ENCODE peak calls at places on chromosomes 6 and 20, in nine cellular contexts. One of them, this sample, is unnamed.
A peak's percentile ranks its signal among the peaks of the same experiment; 100 is the strongest.

GRCh38 chr6:145214570-145214969 is 520.8 kb downstream of the EPM2A start:
- DNase-seq in body of pancreas: no peak
- DNase-seq in breast epithelium: no peak
- DNase-seq in stomach: no peak
- DNase-seq in sigmoid colon: no peak
- DNase-seq in heart left ventricle: no peak
- DNase-seq in thyroid gland: no peak
- DNase-seq in Peyer's patch: no peak
- DNase-seq in HCT116: peak; percentile 36
- DNase-seq in this sample: no peak

GRCh38 chr6:158387036-158387435 is 74.8 kb downstream of the TULP4 start:
- DNase-seq in sigmoid colon: no peak
- DNase-seq in Peyer's patch: no peak
- DNase-seq in thyroid gland: no peak
- DNase-seq in breast epithelium: no peak
- DNase-seq in heart left ventricle: no peak
- DNase-seq in stomach: no peak
- DNase-seq in HCT116: peak; percentile 4
- DNase-seq in body of pancreas: no peak
- DNase-seq in this sample: no peak

GRCh38 chr6:28167926-28168325 is 26.2 kb downstream of the ZKSCAN8 start:
- DNase-seq in heart left ventricle: no peak
- DNase-seq in HCT116: no peak
- DNase-seq in breast epithelium: no peak
- DNase-seq in body of pancreas: no peak
- DNase-seq in Peyer's patch: no peak
- DNase-seq in sigmoid colon: no peak
- DNase-seq in thyroid gland: no peak
- DNase-seq in stomach: no peak
- DNase-seq in this sample: no peak

GRCh38 chr6:5782783-5783567 is 223.8 kb downstream of the NRN1 start:
- DNase-seq in breast epithelium: no peak
- DNase-seq in heart left ventricle: peak; percentile 82
- DNase-seq in Peyer's patch: no peak
- DNase-seq in HCT116: no peak
- DNase-seq in body of pancreas: peak; percentile 32
- DNase-seq in thyroid gland: no peak
- DNase-seq in stomach: peak; percentile 49
- DNase-seq in sigmoid colon: no peak
- DNase-seq in this sample: no peak

GRCh38 chr6:112233864-112234263 is 20.5 kb downstream of the LAMA4 start:
- DNase-seq in thyroid gland: no peak
- DNase-seq in heart left ventricle: peak; percentile 47
- DNase-seq in body of pancreas: no peak
- DNase-seq in Peyer's patch: no peak
- DNase-seq in stomach: no peak
- DNase-seq in sigmoid colon: peak; percentile 73
- DNase-seq in HCT116: no peak
- DNase-seq in breast epithelium: no peak
- DNase-seq in this sample: no peak

GRCh38 chr20:60306105-60306504 is 347.9 kb downstream of the CDH26 start:
- DNase-seq in Peyer's patch: no peak
- DNase-seq in stomach: no peak
- DNase-seq in breast epithelium: no peak
- DNase-seq in sigmoid colon: no peak
- DNase-seq in body of pancreas: no peak
- DNase-seq in HCT116: no peak
- DNase-seq in heart left ventricle: no peak
- DNase-seq in thyroid gland: no peak
- DNase-seq in this sample: no peak

GRCh38 chr6:78917788-78918187 is 50.4 kb downstream of the IRAK1BP1 start:
- DNase-seq in heart left ventricle: no peak
- DNase-seq in body of pancreas: no peak
- DNase-seq in HCT116: no peak
- DNase-seq in Peyer's patch: no peak
- DNase-seq in sigmoid colon: no peak
- DNase-seq in stomach: no peak
- DNase-seq in breast epithelium: no peak
- DNase-seq in thyroid gland: no peak
- DNase-seq in this sample: no peak

GRCh38 chr6:137743493-137743892 is 123.6 kb upstream of the TNFAIP3 start:
- DNase-seq in thyroid gland: no peak
- DNase-seq in stomach: no peak
- DNase-seq in sigmoid colon: no peak
- DNase-seq in Peyer's patch: no peak
- DNase-seq in heart left ventricle: no peak
- DNase-seq in body of pancreas: no peak
- DNase-seq in breast epithelium: no peak
- DNase-seq in HCT116: peak; percentile 13
- DNase-seq in this sample: no peak

GRCh38 chr6:158283304-158284005 is 28.8 kb upstream of the TULP4 start:
- DNase-seq in body of pancreas: no peak
- DNase-seq in thyroid gland: peak; percentile 27
- DNase-seq in Peyer's patch: no peak
- DNase-seq in heart left ventricle: peak; percentile 37
- DNase-seq in stomach: no peak
- DNase-seq in breast epithelium: no peak
- DNase-seq in sigmoid colon: no peak
- DNase-seq in HCT116: no peak
- DNase-seq in this sample: no peak

GRCh38 chr20:13865825-13866351 is 81.1 kb downstream of the NDUFAF5 start:
- DNase-seq in body of pancreas: no peak
- DNase-seq in Peyer's patch: no peak
- DNase-seq in breast epithelium: no peak
- DNase-seq in heart left ventricle: no peak
- DNase-seq in sigmoid colon: no peak
- DNase-seq in HCT116: no peak
- DNase-seq in stomach: no peak
- DNase-seq in thyroid gland: no peak
- DNase-seq in this sample: no peak

GRCh38 chr20:7859371-7859802 is 80.9 kb downstream of the HAO1 start:
- DNase-seq in thyroid gland: peak; percentile 27
- DNase-seq in sigmoid colon: no peak
- DNase-seq in heart left ventricle: no peak
- DNase-seq in body of pancreas: peak; percentile 20
- DNase-seq in stomach: no peak
- DNase-seq in Peyer's patch: no peak
- DNase-seq in HCT116: no peak
- DNase-seq in breast epithelium: no peak
- DNase-seq in this sample: no peak

GRCh38 chr20:4795394-4795793 is 73.7 kb downstream of the PRND start:
- DNase-seq in Peyer's patch: no peak
- DNase-seq in HCT116: peak; percentile 6
- DNase-seq in heart left ventricle: no peak
- DNase-seq in thyroid gland: no peak
- DNase-seq in stomach: no peak
- DNase-seq in sigmoid colon: no peak
- DNase-seq in body of pancreas: no peak
- DNase-seq in breast epithelium: no peak
- DNase-seq in this sample: no peak

GRCh38 chr20:52209154-52209571 is 17.6 kb upstream of the ZFP64 start:
- DNase-seq in Peyer's patch: no peak
- DNase-seq in breast epithelium: no peak
- DNase-seq in body of pancreas: no peak
- DNase-seq in thyroid gland: no peak
- DNase-seq in sigmoid colon: no peak
- DNase-seq in stomach: no peak
- DNase-seq in HCT116: no peak
- DNase-seq in heart left ventricle: no peak
- DNase-seq in this sample: no peak

GRCh38 chr6:133242761-133243590 is 1.8 kb downstream of the EYA4 start:
- DNase-seq in Peyer's patch: no peak
- DNase-seq in sigmoid colon: no peak
- DNase-seq in breast epithelium: no peak
- DNase-seq in body of pancreas: no peak
- DNase-seq in thyroid gland: peak; percentile 12
- DNase-seq in stomach: no peak
- DNase-seq in HCT116: no peak
- DNase-seq in heart left ventricle: peak; percentile 40
- DNase-seq in this sample: no peak
- H3K27me3 ChIP-seq in Peyer's patch: peaks cover 43% of the 10 kb centered on the region
- H3K27me3 ChIP-seq in sigmoid colon: peaks cover 61% of the 10 kb centered on the region
- H3K27me3 ChIP-seq in breast epithelium: no peaks in the 10 kb centered on the region
- H3K27me3 ChIP-seq in body of pancreas: peaks cover 6% of the 10 kb centered on the region
- H3K27me3 ChIP-seq in thyroid gland: peaks cover 35% of the 10 kb centered on the region
- H3K27me3 ChIP-seq in stomach: peaks cover 77% of the 10 kb centered on the region
- H3K27me3 ChIP-seq in HCT116: peaks cover 11% of the 10 kb centered on the region
- H3K27me3 ChIP-seq in heart left ventricle: no peaks in the 10 kb centered on the region
- H3K27me3 ChIP-seq in this sample: peaks cover 25% of the 10 kb centered on the region

GRCh38 chr20:36573103-36573797 is at the start of gene TGIF2:
- DNase-seq in body of pancreas: peak; percentile 85
- DNase-seq in Peyer's patch: peak; percentile 91
- DNase-seq in breast epithelium: peak; percentile 66
- DNase-seq in stomach: peak; percentile 79
- DNase-seq in heart left ventricle: peak; percentile 90
- DNase-seq in HCT116: peak; percentile 34
- DNase-seq in thyroid gland: peak; percentile 92
- DNase-seq in sigmoid colon: peak; percentile 92
- DNase-seq in this sample: peak; percentile 96
- TF ChIP-seq POLR2A in body of pancreas: peak; percentile 66
- TF ChIP-seq POLR2A in Peyer's patch: no peak
- TF ChIP-seq POLR2A in breast epithelium: no peak
- TF ChIP-seq POLR2A in stomach: no peak
- TF ChIP-seq POLR2A in heart left ventricle: peak; percentile 41
- TF ChIP-seq POLR2A in HCT116: no peak
- TF ChIP-seq POLR2A in thyroid gland: peak; percentile 89
- TF ChIP-seq POLR2A in sigmoid colon: no peak
- TF ChIP-seq POLR2A in this sample: peak; percentile 58

GRCh38 chr6:43250992-43251373 is 7.7 kb downstream of the TTBK1 start:
- DNase-seq in breast epithelium: no peak
- DNase-seq in sigmoid colon: no peak
- DNase-seq in thyroid gland: no peak
- DNase-seq in body of pancreas: no peak
- DNase-seq in HCT116: no peak
- DNase-seq in heart left ventricle: no peak
- DNase-seq in Peyer's patch: no peak
- DNase-seq in stomach: no peak
- DNase-seq in this sample: no peak
- H3K27me3 ChIP-seq in breast epithelium: no peaks in the 10 kb centered on the region
- H3K27me3 ChIP-seq in sigmoid colon: peaks cover 40% of the 10 kb centered on the region
- H3K27me3 ChIP-seq in thyroid gland: no peaks in the 10 kb centered on the region
- H3K27me3 ChIP-seq in body of pancreas: peaks cover 4% of the 10 kb centered on the region
- H3K27me3 ChIP-seq in HCT116: peaks cover 4% of the 10 kb centered on the region
- H3K27me3 ChIP-seq in heart left ventricle: peaks cover 10% of the 10 kb centered on the region
- H3K27me3 ChIP-seq in Peyer's patch: no peaks in the 10 kb centered on the region
- H3K27me3 ChIP-seq in stomach: peaks cover 76% of the 10 kb centered on the region
- H3K27me3 ChIP-seq in this sample: no peaks in the 10 kb centered on the region

GRCh38 chr20:44025756-44026155 is 111.1 kb downstream of the TOX2 start:
- DNase-seq in thyroid gland: no peak
- DNase-seq in heart left ventricle: no peak
- DNase-seq in Peyer's patch: no peak
- DNase-seq in stomach: no peak
- DNase-seq in breast epithelium: no peak
- DNase-seq in HCT116: no peak
- DNase-seq in body of pancreas: no peak
- DNase-seq in sigmoid colon: no peak
- DNase-seq in this sample: no peak

GRCh38 chr20:44022464-44022863 is 107.8 kb downstream of the TOX2 start:
- DNase-seq in Peyer's patch: no peak
- DNase-seq in breast epithelium: no peak
- DNase-seq in sigmoid colon: no peak
- DNase-seq in heart left ventricle: no peak
- DNase-seq in HCT116: no peak
- DNase-seq in body of pancreas: no peak
- DNase-seq in stomach: no peak
- DNase-seq in thyroid gland: no peak
- DNase-seq in this sample: no peak

GRCh38 chr20:44021900-44022299 is 107.2 kb downstream of the TOX2 start:
- DNase-seq in body of pancreas: no peak
- DNase-seq in HCT116: no peak
- DNase-seq in heart left ventricle: no peak
- DNase-seq in breast epithelium: no peak
- DNase-seq in thyroid gland: no peak
- DNase-seq in stomach: no peak
- DNase-seq in sigmoid colon: no peak
- DNase-seq in Peyer's patch: no peak
- DNase-seq in this sample: no peak

GRCh38 chr20:44024820-44025580 is 110.3 kb downstream of the TOX2 start:
- DNase-seq in Peyer's patch: no peak
- DNase-seq in body of pancreas: no peak
- DNase-seq in HCT116: no peak
- DNase-seq in sigmoid colon: no peak
- DNase-seq in stomach: no peak
- DNase-seq in thyroid gland: no peak
- DNase-seq in heart left ventricle: no peak
- DNase-seq in breast epithelium: no peak
- DNase-seq in this sample: no peak

DNA sequence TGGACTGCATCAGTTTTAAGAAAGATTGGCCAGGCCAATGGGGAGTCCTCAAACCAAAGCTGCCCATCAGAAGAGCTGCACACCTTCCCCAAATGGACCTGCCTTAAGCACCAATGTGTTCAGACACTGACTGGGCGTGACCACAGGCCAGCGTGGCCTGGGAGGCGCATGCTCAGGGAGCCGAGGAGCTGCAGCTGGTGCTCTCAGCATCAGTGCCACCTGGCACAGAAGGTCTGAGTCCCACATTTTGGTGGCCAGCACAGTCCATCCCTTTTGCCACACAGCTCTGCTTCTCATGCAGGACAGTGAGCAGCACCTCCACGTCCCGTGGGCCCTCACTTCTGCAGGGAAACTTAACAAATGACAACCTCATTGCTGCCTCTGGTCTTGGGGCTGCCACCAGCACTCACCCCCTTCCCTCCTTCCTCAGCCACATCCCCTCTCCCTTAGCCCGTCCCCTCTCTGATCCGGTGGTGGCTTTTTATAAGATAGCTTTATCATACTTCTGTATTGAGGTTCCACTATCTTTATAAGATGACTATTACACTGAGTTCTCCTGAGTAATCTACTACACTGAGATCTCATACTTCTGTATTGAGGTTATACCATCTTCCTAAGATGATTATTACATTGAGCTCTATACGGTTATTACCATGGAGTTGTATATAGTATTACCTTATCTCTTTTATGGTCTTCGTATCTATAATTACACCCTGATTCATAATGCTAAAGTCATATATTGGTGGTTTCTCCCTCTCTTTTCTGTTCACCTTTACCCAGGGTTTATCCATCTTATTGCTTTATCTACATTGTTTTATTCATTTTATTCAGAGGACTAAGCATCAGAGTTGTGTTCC is 109.1 kb downstream of the TOX2 start:
- DNase-seq in stomach: no peak
- DNase-seq in thyroid gland: no peak
- DNase-seq in body of pancreas: no peak
- DNase-seq in Peyer's patch: no peak
- DNase-seq in breast epithelium: no peak
- DNase-seq in sigmoid colon: no peak
- DNase-seq in HCT116: no peak
- DNase-seq in heart left ventricle: no peak
- DNase-seq in this sample: no peak
- TF ChIP-seq POLR2A in stomach: no peak
- TF ChIP-seq POLR2A in thyroid gland: no peak
- TF ChIP-seq POLR2A in body of pancreas: no peak
- TF ChIP-seq POLR2A in Peyer's patch: no peak
- TF ChIP-seq POLR2A in breast epithelium: no peak
- TF ChIP-seq POLR2A in sigmoid colon: no peak
- TF ChIP-seq POLR2A in HCT116: no peak
- TF ChIP-seq POLR2A in heart left ventricle: no peak
- TF ChIP-seq POLR2A in this sample: no peak

GRCh38 chr6:1013656-1014430 is 298.1 kb upstream of the FOXQ1 start:
- DNase-seq in Peyer's patch: no peak
- DNase-seq in HCT116: no peak
- DNase-seq in breast epithelium: no peak
- DNase-seq in sigmoid colon: no peak
- DNase-seq in heart left ventricle: no peak
- DNase-seq in thyroid gland: no peak
- DNase-seq in body of pancreas: no peak
- DNase-seq in stomach: no peak
- DNase-seq in this sample: no peak
- H3K27me3 ChIP-seq in Peyer's patch: no peaks in the 10 kb centered on the region
- H3K27me3 ChIP-seq in HCT116: peaks cover 12% of the 10 kb centered on the region
- H3K27me3 ChIP-seq in breast epithelium: no peaks in the 10 kb centered on the region
- H3K27me3 ChIP-seq in sigmoid colon: no peaks in the 10 kb centered on the region
- H3K27me3 ChIP-seq in heart left ventricle: no peaks in the 10 kb centered on the region
- H3K27me3 ChIP-seq in thyroid gland: no peaks in the 10 kb centered on the region
- H3K27me3 ChIP-seq in body of pancreas: no peaks in the 10 kb centered on the region
- H3K27me3 ChIP-seq in stomach: no peaks in the 10 kb centered on the region
- H3K27me3 ChIP-seq in this sample: no peaks in the 10 kb centered on the region